ENCODE peak calls at places on chromosome 17, in nine cellular contexts. One of them, this sample, is unnamed.

GRCh38 chr17:49063652-49064051 is 66.5 kb downstream of the IGF2BP1 start:
- DNase-seq in spleen: no peak
- DNase-seq in stomach: no peak
- DNase-seq in transverse colon: peak; percentile 30
- DNase-seq in suprapubic skin: no peak
- DNase-seq in GM23338: no peak
- DNase-seq in upper lobe of left lung: no peak
- DNase-seq in endothelial cell of umbilical vein: peak; percentile 41
- DNase-seq in breast epithelium: no peak
- DNase-seq in this sample: no peak

GRCh38 chr17:78040561-78041400 is 82.3 kb downstream of the TNRC6C start:
- DNase-seq in suprapubic skin: peak; percentile 72
- DNase-seq in spleen: peak; percentile 81
- DNase-seq in stomach: peak; percentile 29
- DNase-seq in transverse colon: peak; percentile 41
- DNase-seq in endothelial cell of umbilical vein: peak; percentile 85
- DNase-seq in breast epithelium: peak; percentile 50
- DNase-seq in GM23338: peak; percentile 27
- DNase-seq in upper lobe of left lung: peak; percentile 65
- DNase-seq in this sample: peak; percentile 80

GRCh38 chr17:58319181-58320162 is 9.1 kb downstream of the TSPOAP1 start:
- DNase-seq in upper lobe of left lung: no peak
- DNase-seq in suprapubic skin: peak; percentile 53
- DNase-seq in spleen: peak; percentile 69
- DNase-seq in endothelial cell of umbilical vein: no peak
- DNase-seq in breast epithelium: no peak
- DNase-seq in GM23338: no peak
- DNase-seq in stomach: no peak
- DNase-seq in transverse colon: no peak
- DNase-seq in this sample: peak; percentile 62

GRCh38 chr17:19346351-19347255 is 15.9 kb downstream of the B9D1 start:
- DNase-seq in endothelial cell of umbilical vein: peak; percentile 33
- DNase-seq in transverse colon: peak; percentile 42
- DNase-seq in suprapubic skin: peak; percentile 83
- DNase-seq in upper lobe of left lung: peak; percentile 19
- DNase-seq in GM23338: no peak
- DNase-seq in breast epithelium: no peak
- DNase-seq in stomach: peak; percentile 61
- DNase-seq in spleen: peak; percentile 71
- DNase-seq in this sample: peak; percentile 89

GRCh38 chr17:47654991-47655390 is 5.3 kb downstream of the KPNB1 start:
- DNase-seq in breast epithelium: no peak
- DNase-seq in suprapubic skin: no peak
- DNase-seq in stomach: peak; percentile 44
- DNase-seq in GM23338: no peak
- DNase-seq in spleen: no peak
- DNase-seq in upper lobe of left lung: no peak
- DNase-seq in transverse colon: no peak
- DNase-seq in endothelial cell of umbilical vein: no peak
- DNase-seq in this sample: no peak

GRCh38 chr17:27294689-27295630 is 1.0 kb downstream of the WSB1 start:
- DNase-seq in spleen: no peak
- DNase-seq in upper lobe of left lung: peak; percentile 77
- DNase-seq in GM23338: peak; percentile 87
- DNase-seq in suprapubic skin: peak; percentile 74
- DNase-seq in endothelial cell of umbilical vein: peak; percentile 84
- DNase-seq in breast epithelium: peak; percentile 76
- DNase-seq in transverse colon: peak; percentile 76
- DNase-seq in stomach: peak; percentile 61
- DNase-seq in this sample: peak; percentile 89

GRCh38 chr17:34173221-34173620 is 81.9 kb upstream of the CCL2 start:
- DNase-seq in stomach: no peak
- DNase-seq in GM23338: no peak
- DNase-seq in breast epithelium: no peak
- DNase-seq in transverse colon: no peak
- DNase-seq in spleen: no peak
- DNase-seq in upper lobe of left lung: no peak
- DNase-seq in endothelial cell of umbilical vein: no peak
- DNase-seq in suprapubic skin: no peak
- DNase-seq in this sample: no peak

GRCh38 chr17:38338535-38338934 is 5.2 kb downstream of the GPR179 start:
- DNase-seq in upper lobe of left lung: no peak
- DNase-seq in spleen: no peak
- DNase-seq in suprapubic skin: no peak
- DNase-seq in GM23338: no peak
- DNase-seq in stomach: no peak
- DNase-seq in breast epithelium: no peak
- DNase-seq in endothelial cell of umbilical vein: no peak
- DNase-seq in transverse colon: no peak
- DNase-seq in this sample: no peak

GRCh38 chr17:28901866-28902818 is 737 bp downstream of the DHRS13 start:
- DNase-seq in transverse colon: peak; percentile 65
- DNase-seq in spleen: no peak
- DNase-seq in stomach: peak; percentile 46
- DNase-seq in upper lobe of left lung: peak; percentile 62
- DNase-seq in suprapubic skin: no peak
- DNase-seq in breast epithelium: no peak
- DNase-seq in GM23338: peak; percentile 71
- DNase-seq in endothelial cell of umbilical vein: no peak
- DNase-seq in this sample: no peak

GRCh38 chr17:22310717-22311686 is 618.7 kb downstream of the KCNJ18 start:
- DNase-seq in suprapubic skin: no peak
- DNase-seq in spleen: no peak
- DNase-seq in breast epithelium: no peak
- DNase-seq in upper lobe of left lung: no peak
- DNase-seq in stomach: no peak
- DNase-seq in GM23338: peak; percentile 4
- DNase-seq in transverse colon: no peak
- DNase-seq in endothelial cell of umbilical vein: no peak
- DNase-seq in this sample: no peak

GRCh38 chr17:33169580-33170285 is 123.4 kb downstream of the ASIC2 start:
- DNase-seq in endothelial cell of umbilical vein: no peak
- DNase-seq in spleen: no peak
- DNase-seq in suprapubic skin: no peak
- DNase-seq in stomach: no peak
- DNase-seq in GM23338: no peak
- DNase-seq in breast epithelium: no peak
- DNase-seq in transverse colon: no peak
- DNase-seq in upper lobe of left lung: no peak
- DNase-seq in this sample: no peak

DNA sequence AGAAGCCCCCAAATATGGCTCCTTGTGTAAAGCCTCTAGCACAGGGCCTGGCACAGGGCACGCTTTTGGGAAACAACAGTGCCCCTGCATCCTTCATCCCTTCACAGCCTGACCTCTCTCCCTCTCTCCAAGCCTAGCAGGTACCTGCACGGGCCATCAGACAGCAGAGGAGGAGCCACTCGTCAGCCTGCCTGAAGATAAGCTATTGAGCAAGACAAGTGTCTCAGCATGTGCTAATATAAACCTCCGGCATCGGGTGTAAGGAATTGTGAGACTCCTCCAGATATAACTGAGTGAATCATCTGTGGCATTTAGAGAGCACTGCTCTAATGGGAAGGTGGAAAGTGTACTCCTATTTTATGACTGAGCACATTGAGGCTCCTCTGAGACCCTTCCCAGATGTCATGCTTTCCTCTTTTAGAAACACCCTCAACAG is 38.3 kb downstream of the TBX4 start:
- DNase-seq in endothelial cell of umbilical vein: no peak
- DNase-seq in suprapubic skin: no peak
- DNase-seq in GM23338: no peak
- DNase-seq in spleen: no peak
- DNase-seq in upper lobe of left lung: no peak
- DNase-seq in breast epithelium: no peak
- DNase-seq in stomach: peak; percentile 8
- DNase-seq in transverse colon: no peak
- DNase-seq in this sample: no peak
- TF ChIP-seq CTCF in endothelial cell of umbilical vein: no peak
- TF ChIP-seq CTCF in suprapubic skin: no peak
- TF ChIP-seq CTCF in GM23338: no peak
- TF ChIP-seq CTCF in spleen: no peak
- TF ChIP-seq CTCF in upper lobe of left lung: no peak
- TF ChIP-seq CTCF in breast epithelium: no peak
- TF ChIP-seq CTCF in stomach: no peak
- TF ChIP-seq CTCF in transverse colon: no peak
- TF ChIP-seq CTCF in this sample: no peak

DNA sequence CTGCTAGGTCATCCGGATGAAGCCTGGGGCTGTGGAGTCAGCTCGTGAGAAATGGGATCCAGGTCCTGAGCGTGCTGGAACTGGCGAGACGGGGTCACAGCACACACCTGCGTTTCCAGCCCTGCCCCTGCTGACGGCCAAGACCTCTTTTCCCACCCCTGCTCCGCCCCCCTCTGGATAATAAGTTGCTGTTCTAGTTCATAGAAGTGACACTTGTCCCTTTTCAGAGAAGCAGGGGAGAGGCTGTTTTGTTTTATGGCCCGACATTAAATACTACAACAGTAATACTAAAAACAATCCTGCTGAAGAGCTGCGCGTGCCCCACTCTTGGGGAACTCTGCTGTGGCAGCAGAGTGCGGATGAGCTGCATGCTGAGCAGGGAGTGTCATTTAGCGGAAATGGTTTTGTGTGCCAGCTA is 92.7 kb downstream of the RPTOR start:
- DNase-seq in spleen: no peak
- DNase-seq in GM23338: no peak
- DNase-seq in breast epithelium: no peak
- DNase-seq in suprapubic skin: no peak
- DNase-seq in endothelial cell of umbilical vein: no peak
- DNase-seq in upper lobe of left lung: no peak
- DNase-seq in stomach: no peak
- DNase-seq in transverse colon: no peak
- DNase-seq in this sample: no peak
- TF ChIP-seq POLR2AphosphoS5 in spleen: no peak
- TF ChIP-seq POLR2AphosphoS5 in GM23338: no peak
- TF ChIP-seq POLR2AphosphoS5 in breast epithelium: no peak
- TF ChIP-seq POLR2AphosphoS5 in suprapubic skin: no peak
- TF ChIP-seq POLR2AphosphoS5 in endothelial cell of umbilical vein: no peak
- TF ChIP-seq POLR2AphosphoS5 in upper lobe of left lung: no peak
- TF ChIP-seq POLR2AphosphoS5 in stomach: no peak
- TF ChIP-seq POLR2AphosphoS5 in transverse colon: no peak
- TF ChIP-seq POLR2AphosphoS5 in this sample: no peak

GRCh38 chr17:71085238-71086033 is 916.1 kb downstream of the KCNJ2 start:
- DNase-seq in endothelial cell of umbilical vein: no peak
- DNase-seq in suprapubic skin: no peak
- DNase-seq in GM23338: peak; percentile 86
- DNase-seq in upper lobe of left lung: peak; percentile 21
- DNase-seq in spleen: no peak
- DNase-seq in transverse colon: peak; percentile 14
- DNase-seq in breast epithelium: no peak
- DNase-seq in stomach: peak; percentile 27
- DNase-seq in this sample: no peak
- TF ChIP-seq CTCF in endothelial cell of umbilical vein: no peak
- TF ChIP-seq CTCF in suprapubic skin: no peak
- TF ChIP-seq CTCF in GM23338: peak; percentile 78
- TF ChIP-seq CTCF in upper lobe of left lung: no peak
- TF ChIP-seq CTCF in spleen: no peak
- TF ChIP-seq CTCF in transverse colon: no peak
- TF ChIP-seq CTCF in breast epithelium: no peak
- TF ChIP-seq CTCF in stomach: no peak
- TF ChIP-seq CTCF in this sample: no peak

GRCh38 chr17:83125515-83126274 is 46.3 kb downstream of the METRNL start:
- DNase-seq in breast epithelium: no peak
- DNase-seq in transverse colon: peak; percentile 61
- DNase-seq in endothelial cell of umbilical vein: no peak
- DNase-seq in GM23338: no peak
- DNase-seq in stomach: no peak
- DNase-seq in suprapubic skin: peak; percentile 88
- DNase-seq in upper lobe of left lung: peak; percentile 56
- DNase-seq in spleen: peak; percentile 72
- DNase-seq in this sample: peak; percentile 78

GRCh38 chr17:83127431-83128160 is 48.2 kb downstream of the METRNL start:
- DNase-seq in GM23338: no peak
- DNase-seq in stomach: no peak
- DNase-seq in upper lobe of left lung: peak; percentile 14
- DNase-seq in suprapubic skin: peak; percentile 57
- DNase-seq in breast epithelium: no peak
- DNase-seq in transverse colon: no peak
- DNase-seq in endothelial cell of umbilical vein: no peak
- DNase-seq in spleen: peak; percentile 51
- DNase-seq in this sample: no peak

GRCh38 chr17:83122834-83123233 is 43.4 kb downstream of the METRNL start:
- DNase-seq in GM23338: peak; percentile 52
- DNase-seq in transverse colon: peak; percentile 2
- DNase-seq in spleen: peak; percentile 54
- DNase-seq in upper lobe of left lung: peak; percentile 14
- DNase-seq in breast epithelium: no peak
- DNase-seq in stomach: no peak
- DNase-seq in suprapubic skin: peak; percentile 85
- DNase-seq in endothelial cell of umbilical vein: no peak
- DNase-seq in this sample: peak; percentile 37

GRCh38 chr17:83126275-83126930 is 47.0 kb downstream of the METRNL start:
- DNase-seq in spleen: peak; percentile 41
- DNase-seq in transverse colon: no peak
- DNase-seq in breast epithelium: no peak
- DNase-seq in GM23338: no peak
- DNase-seq in endothelial cell of umbilical vein: no peak
- DNase-seq in suprapubic skin: peak; percentile 63
- DNase-seq in upper lobe of left lung: peak; percentile 18
- DNase-seq in stomach: no peak
- DNase-seq in this sample: no peak

GRCh38 chr17:83124871-83125514 is 45.6 kb downstream of the METRNL start:
- DNase-seq in stomach: no peak
- DNase-seq in spleen: peak; percentile 58
- DNase-seq in breast epithelium: no peak
- DNase-seq in GM23338: no peak
- DNase-seq in endothelial cell of umbilical vein: no peak
- DNase-seq in transverse colon: no peak
- DNase-seq in suprapubic skin: peak; percentile 62
- DNase-seq in upper lobe of left lung: peak; percentile 19
- DNase-seq in this sample: peak; percentile 59
- TF ChIP-seq POLR2AphosphoS5 in stomach: no peak
- TF ChIP-seq POLR2AphosphoS5 in spleen: no peak
- TF ChIP-seq POLR2AphosphoS5 in breast epithelium: no peak
- TF ChIP-seq POLR2AphosphoS5 in GM23338: no peak
- TF ChIP-seq POLR2AphosphoS5 in endothelial cell of umbilical vein: no peak
- TF ChIP-seq POLR2AphosphoS5 in transverse colon: no peak
- TF ChIP-seq POLR2AphosphoS5 in suprapubic skin: no peak
- TF ChIP-seq POLR2AphosphoS5 in upper lobe of left lung: no peak
- TF ChIP-seq POLR2AphosphoS5 in this sample: no peak

DNA sequence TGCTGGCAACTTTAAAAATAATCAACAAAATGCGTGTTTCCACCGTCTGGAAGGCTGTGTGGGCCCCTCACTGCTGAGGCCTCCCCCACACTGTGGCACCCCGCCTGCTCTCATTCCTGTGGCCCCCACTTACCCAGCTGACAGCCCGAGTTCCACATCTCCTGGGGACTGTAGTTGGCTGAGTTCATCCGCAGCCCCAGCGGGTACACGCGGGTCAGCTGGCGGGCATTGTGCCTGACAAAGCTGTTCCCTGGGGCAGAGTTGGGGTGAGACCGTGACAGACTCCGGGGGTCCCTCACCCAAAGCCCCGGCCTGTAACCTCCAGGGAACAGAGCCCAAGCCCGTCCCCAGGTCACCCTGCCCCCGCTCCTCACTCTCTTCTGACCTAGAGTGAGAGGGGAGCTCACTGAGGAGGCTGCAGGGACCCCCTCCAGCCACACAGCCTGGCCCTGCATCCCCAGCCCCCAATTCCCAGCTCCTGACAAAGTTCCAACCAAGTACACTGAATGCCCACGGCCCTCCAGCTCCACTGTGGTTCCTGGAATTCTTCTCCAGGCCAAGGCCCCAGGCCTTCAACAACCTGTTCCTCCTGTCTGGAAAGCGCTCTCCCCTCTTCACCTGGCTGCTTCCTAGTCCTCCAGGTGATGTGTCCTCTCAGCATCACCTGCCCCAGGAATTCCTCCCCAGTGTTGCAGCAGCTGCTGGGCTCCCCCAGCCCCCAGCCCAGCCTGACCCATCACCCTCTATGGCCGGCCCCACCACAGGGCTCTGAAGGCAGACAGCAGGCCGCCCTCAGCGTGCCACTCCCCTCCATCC is 18.0 kb downstream of the PLCD3 start:
- DNase-seq in stomach: no peak
- DNase-seq in spleen: no peak
- DNase-seq in breast epithelium: no peak
- DNase-seq in GM23338: no peak
- DNase-seq in transverse colon: no peak
- DNase-seq in upper lobe of left lung: no peak
- DNase-seq in endothelial cell of umbilical vein: no peak
- DNase-seq in suprapubic skin: no peak
- DNase-seq in this sample: no peak
- TF ChIP-seq CTCF in stomach: no peak
- TF ChIP-seq CTCF in spleen: no peak
- TF ChIP-seq CTCF in breast epithelium: no peak
- TF ChIP-seq CTCF in GM23338: no peak
- TF ChIP-seq CTCF in transverse colon: no peak
- TF ChIP-seq CTCF in upper lobe of left lung: no peak
- TF ChIP-seq CTCF in endothelial cell of umbilical vein: no peak
- TF ChIP-seq CTCF in suprapubic skin: no peak
- TF ChIP-seq CTCF in this sample: no peak

This sample was measured in sigmoid colon.